ENCODE peak calls at places on chromosomes 13 and 19, in seven cellular contexts. G is PC-3, V is GM06990, P is sigmoid colon, S is lung, T is heart left ventricle, H is astrocyte of the spinal cord. N is an unnamed sample.

GRCh38 chr19:752652-753517 is 2.0 kb downstream of the MISP start:
- DNase-seq in S (peak), T (peak), H (peak), V (no peak), G (peak), P (peak), N (peak)

GRCh38 chr19:48445256-48445605 is 552 bp upstream of the GRWD1 start:
- DNase-seq in S (no peak), P (no peak), T (no peak), H (peak), G (peak), V (no peak), N (peak)

GRCh38 chr19:52138614-52139290 is 986 bp downstream of the ZNF616 start:
- DNase-seq in P (no peak), G (peak), V (no peak), S (no peak), T (no peak), H (peak), N (no peak)

GRCh38 chr19:50313812-50314536 is 15.2 kb downstream of the KCNC3 start:
- DNase-seq in H (no peak), P (no peak), V (no peak), G (peak), T (no peak), S (no peak), N (no peak)

GRCh38 chr19:46661735-46662592 is 982 bp upstream of the DACT3 start:
- DNase-seq in S (peak), V (peak), T (peak), G (peak), H (peak), P (peak), N (peak)

GRCh38 chr19:42216653-42217521 is 590 bp downstream of the DEDD2 start:
- DNase-seq in G (peak), V (peak), P (peak), H (peak), S (no peak), T (peak), N (no peak)

GRCh38 chr13:90880790-90881189 is 466.7 kb upstream of the MIR17HG start:
- DNase-seq in T (no peak), G (no peak), V (no peak), S (no peak), P (no peak), H (no peak), N (no peak)

GRCh38 chr19:29845576-29846176 is 33.9 kb downstream of the CCNE1 start:
- DNase-seq in G (no peak), V (no peak), H (no peak), T (peak), S (no peak), P (no peak), N (no peak)

GRCh38 chr19:40809358-40810086 is 10.5 kb downstream of the EGLN2 start:
- DNase-seq in V (no peak), G (no peak), P (no peak), S (no peak), T (no peak), H (no peak), N (no peak)

GRCh38 chr13:25899952-25900351 is 151.9 kb downstream of the SHISA2 start:
- DNase-seq in P (no peak), V (no peak), G (no peak), H (no peak), T (no peak), S (no peak), N (no peak)

GRCh38 chr19:1003283-1003682 is 3.1 kb downstream of the GRIN3B start:
- DNase-seq in V (no peak), P (no peak), H (no peak), T (no peak), S (no peak), G (no peak), N (no peak)

GRCh38 chr13:44306401-44307192 is 67.0 kb upstream of the SERP2 start:
- DNase-seq in P (peak), T (peak), H (peak), S (no peak), V (no peak), G (peak), N (peak)

GRCh38 chr19:39318071-39318470 is 2.6 kb downstream of the LRFN1 start:
- DNase-seq in P (no peak), H (no peak), T (no peak), V (no peak), S (no peak), G (no peak), N (no peak)

GRCh38 chr13:42001580-42001979 is 40.7 kb upstream of the VWA8 start:
- DNase-seq in H (peak), T (no peak), V (no peak), P (no peak), G (peak), S (peak), N (no peak)

GRCh38 chr19:35389192-35389861 is 18.5 kb downstream of the GPR42 start:
- DNase-seq in P (no peak), T (no peak), S (no peak), V (no peak), H (no peak), G (no peak), N (no peak)

GRCh38 chr13:105219636-105220035 is 1315.8 kb downstream of the EFNB2 start:
- DNase-seq in P (no peak), T (no peak), V (no peak), G (no peak), S (no peak), H (peak), N (no peak)

GRCh38 chr19:46728208-46728607 is 11.3 kb upstream of the PRKD2 start:
- DNase-seq in G (no peak), S (no peak), T (peak), V (no peak), P (peak), H (no peak), N (no peak)

GRCh38 chr13:51330741-51331140 is 8.8 kb upstream of the SERPINE3 start:
- DNase-seq in G (no peak), S (no peak), V (no peak), P (no peak), T (no peak), H (peak), N (peak)

GRCh38 chr13:50437252-50437651 is 406.2 kb downstream of the DLEU7 start:
- DNase-seq in G (no peak), H (peak), S (no peak), V (no peak), T (no peak), P (no peak), N (no peak)

GRCh38 chr19:42246143-42246868 is 3.9 kb upstream of the GSK3A start:
- DNase-seq in S (peak), G (peak), T (peak), P (peak), H (peak), V (no peak), N (peak)

GRCh38 chr13:71867101-71867814 is at the start of gene DACH1:
- DNase-seq in G (peak), S (peak), V (no peak), P (no peak), H (peak), T (peak), N (peak)

GRCh38 chr19:52343548-52343947 is 7.5 kb downstream of the ZNF610 start:
- DNase-seq in P (peak), H (no peak), T (peak), G (peak), S (peak), V (no peak), N (no peak)

GRCh38 chr13:83780201-83780600 is 102.1 kb downstream of the SLITRK1 start:
- DNase-seq in P (no peak), V (no peak), T (no peak), H (peak), G (peak), S (no peak), N (no peak)

GRCh38 chr13:29760561-29760960 is 89.9 kb downstream of the UBL3 start:
- DNase-seq in S (no peak), G (no peak), P (no peak), T (no peak), H (no peak), V (no peak), N (no peak)

GRCh38 chr13:114264886-114265611 is 16.4 kb upstream of the UPF3A start:
- DNase-seq in V (no peak), H (peak), P (no peak), S (no peak), T (no peak), G (no peak), N (peak)

GRCh38 chr13:42497798-42498197 is 76.2 kb upstream of the TNFSF11 start:
- DNase-seq in P (no peak), S (no peak), H (peak), G (peak), T (no peak), V (peak), N (peak)

GRCh38 chr13:54029226-54029625 is 1000.6 kb downstream of the OLFM4 start:
- DNase-seq in H (peak), T (no peak), G (peak), P (no peak), S (no peak), V (no peak), N (peak)

DNA sequence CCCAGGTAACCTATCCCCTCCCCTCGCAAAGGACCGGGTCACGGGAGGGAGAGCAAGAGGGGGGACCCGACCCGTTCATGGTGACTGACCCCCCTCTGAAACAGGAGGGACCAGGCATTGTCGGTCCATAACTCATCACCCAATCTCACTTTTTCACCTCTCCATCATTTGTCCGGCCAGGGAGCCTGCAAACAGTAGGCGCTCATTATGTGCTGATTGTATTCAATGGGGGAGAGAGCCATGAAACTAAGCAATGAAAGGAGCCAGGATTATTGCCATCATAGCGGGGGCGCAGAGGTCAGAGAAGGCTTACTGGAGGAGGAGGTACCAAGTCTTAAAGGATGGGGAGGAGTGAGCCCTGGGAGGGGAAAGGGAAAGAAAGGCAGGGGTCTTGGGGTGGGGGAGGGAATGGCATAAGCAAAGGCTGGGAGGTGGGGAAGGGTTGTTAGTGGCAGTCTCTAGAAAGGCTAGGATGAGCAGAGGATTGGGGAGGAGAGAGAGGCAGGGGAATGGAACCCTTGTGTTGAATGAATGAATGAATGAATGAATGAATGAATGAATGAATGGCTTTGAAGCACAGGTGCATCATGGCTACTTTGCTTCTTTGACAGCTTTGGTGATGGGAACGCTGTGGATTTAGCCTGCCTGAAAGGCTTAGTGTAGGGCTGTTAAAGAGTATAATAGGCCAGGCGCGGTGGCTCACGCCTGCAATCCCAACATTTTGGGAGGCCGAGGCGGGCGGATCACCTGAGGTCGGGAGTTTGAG is 1.4 kb downstream of the SHFL start:
- DNase-seq in H (no peak), V (no peak), S (no peak), G (no peak), T (no peak), P (no peak), N (no peak)
- H3K4me3 ChIP-seq in H (peak), V (peak), S (peak), G (no peak), T (no peak), P (peak), N (peak)

GRCh38 chr19:28727133-28727834 is 485.7 kb downstream of the UQCRFS1 start:
- DNase-seq in V (peak), P (no peak), S (no peak), T (peak), G (no peak), H (no peak), N (peak)

GRCh38 chr19:28731577-28731976 is 481.4 kb downstream of the UQCRFS1 start:
- DNase-seq in P (no peak), V (no peak), S (no peak), T (no peak), H (no peak), G (no peak), N (no peak)

GRCh38 chr19:28726533-28726932 is 486.4 kb downstream of the UQCRFS1 start:
- DNase-seq in H (no peak), V (no peak), S (no peak), T (no peak), P (no peak), G (no peak), N (no peak)

GRCh38 chr19:28731113-28731512 is 481.8 kb downstream of the UQCRFS1 start:
- DNase-seq in T (no peak), P (no peak), S (no peak), V (no peak), G (no peak), H (no peak), N (no peak)

GRCh38 chr19:28727835-28728159 is 485.2 kb downstream of the UQCRFS1 start:
- DNase-seq in G (no peak), V (no peak), T (no peak), H (no peak), S (no peak), P (no peak), N (no peak)
- TF ChIP-seq CTCF in G (no peak), V (no peak), T (no peak), H (no peak), S (no peak), P (no peak), N (no peak)

GRCh38 chr13:48318014-48318713 is 14.6 kb downstream of the RB1 start:
- DNase-seq in S (no peak), P (peak), V (peak), T (peak), H (no peak), G (no peak), N (no peak)
- H3K4me3 ChIP-seq in S (no peak), P (peak), V (no peak), T (no peak), H (no peak), G (no peak), N (no peak)

GRCh38 chr19:2253106-2254051 is 2.8 kb downstream of the JSRP1 start:
- DNase-seq in G (no peak), S (no peak), T (no peak), P (no peak), H (no peak), V (no peak), N (no peak)
- TF ChIP-seq CTCF in G (peak), S (no peak), T (no peak), P (no peak), H (peak), V (peak), N (no peak)

GRCh38 chr19:11359421-11359820 is 4.2 kb downstream of the PLPPR2 start:
- DNase-seq in H (no peak), P (no peak), T (no peak), S (no peak), V (no peak), G (no peak), N (no peak)

GRCh38 chr19:11361037-11361770 is 6.0 kb downstream of the PLPPR2 start:
- DNase-seq in S (peak), V (no peak), H (no peak), T (no peak), G (no peak), P (no peak), N (no peak)

GRCh38 chr19:11356676-11357550 is 1.7 kb downstream of the PLPPR2 start:
- DNase-seq in T (no peak), G (no peak), P (no peak), H (no peak), S (no peak), V (no peak), N (no peak)

GRCh38 chr19:11355160-11356073 is at the start of gene PLPPR2:
- DNase-seq in G (peak), H (peak), P (peak), V (peak), S (peak), T (peak), N (peak)

GRCh38 chr19:11356074-11356397 is 804 bp downstream of the PLPPR2 start:
- DNase-seq in T (no peak), H (no peak), G (no peak), V (no peak), S (no peak), P (no peak), N (no peak)
- H3K4me3 ChIP-seq in T (no peak), H (peak), G (peak), V (no peak), S (no peak), P (peak), N (peak)

GRCh38 chr13:110244096-110244830 is 62.7 kb downstream of the COL4A1 start:
- DNase-seq in H (no peak), V (no peak), T (no peak), P (no peak), G (no peak), S (no peak), N (no peak)
- TF ChIP-seq CTCF in H (no peak), V (no peak), T (no peak), P (no peak), G (no peak), S (no peak), N (no peak)

N was measured in astrocyte of the cerebellum.